ENCODE peak calls at places on chromosomes 2 and 18, in four cellular contexts. One of them, this sample, is unnamed.
A peak's percentile ranks its signal among the peaks of the same experiment; 100 is the strongest.

GRCh38 chr18:12744103-12744502 is 41.3 kb downstream of the PSMG2 start:
- DNase-seq in progenitor cell of endocrine pancreas: no peak
- DNase-seq in A549: peak; percentile 69
- DNase-seq in H9: no peak
- DNase-seq in this sample: no peak

GRCh38 chr2:227148106-227148505 is 15.9 kb downstream of the COL4A4 start:
- DNase-seq in progenitor cell of endocrine pancreas: no peak
- DNase-seq in A549: no peak
- DNase-seq in H9: no peak
- DNase-seq in this sample: no peak

GRCh38 chr2:147910990-147911473 is 66.2 kb downstream of the ACVR2A start:
- DNase-seq in progenitor cell of endocrine pancreas: no peak
- DNase-seq in A549: peak; percentile 61
- DNase-seq in H9: no peak
- DNase-seq in this sample: peak; percentile 28

GRCh38 chr2:241351640-241352031 is 4.4 kb upstream of the FARP2 start:
- DNase-seq in progenitor cell of endocrine pancreas: no peak
- DNase-seq in A549: peak; percentile 64
- DNase-seq in H9: no peak
- DNase-seq in this sample: no peak

GRCh38 chr2:105324732-105325131 is 4.8 kb downstream of the TGFBRAP1 start:
- DNase-seq in progenitor cell of endocrine pancreas: no peak
- DNase-seq in A549: no peak
- DNase-seq in H9: no peak
- DNase-seq in this sample: no peak

GRCh38 chr2:126906781-126907180 is 8.1 kb downstream of the TEX51 start:
- DNase-seq in progenitor cell of endocrine pancreas: no peak
- DNase-seq in A549: no peak
- DNase-seq in H9: peak; percentile 16
- DNase-seq in this sample: no peak

GRCh38 chr2:38174646-38175096 is 98.7 kb upstream of the CYP1B1 start:
- DNase-seq in progenitor cell of endocrine pancreas: no peak
- DNase-seq in A549: no peak
- DNase-seq in H9: no peak
- DNase-seq in this sample: no peak

GRCh38 chr2:39487398-39488250 is 50.5 kb upstream of the MAP4K3 start:
- DNase-seq in progenitor cell of endocrine pancreas: no peak
- DNase-seq in A549: peak; percentile 52
- DNase-seq in H9: no peak
- DNase-seq in this sample: no peak

DNA sequence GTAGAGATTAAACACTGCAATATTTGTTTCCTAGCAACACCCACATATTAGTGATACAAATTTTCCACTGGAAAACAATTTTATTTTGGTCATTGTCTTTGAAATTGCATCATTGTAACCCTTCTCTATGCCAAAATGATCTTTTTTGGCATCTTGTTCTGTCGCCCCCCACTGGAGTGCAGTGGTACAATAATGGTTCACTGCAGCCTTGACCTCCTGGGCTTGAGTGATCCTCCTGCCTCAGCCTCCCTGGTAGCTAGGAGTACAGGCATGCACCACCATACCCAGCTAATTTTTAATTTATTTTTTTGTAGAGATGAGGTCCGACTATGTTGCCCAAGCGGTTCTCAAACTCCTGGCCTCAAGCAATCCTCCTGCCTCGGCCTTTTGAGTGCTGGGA is 117.4 kb downstream of the PIK3C3 start:
- DNase-seq in progenitor cell of endocrine pancreas: no peak
- DNase-seq in A549: no peak
- DNase-seq in H9: no peak
- DNase-seq in this sample: no peak
- TF ChIP-seq CTCF in progenitor cell of endocrine pancreas: no peak
- TF ChIP-seq CTCF in A549: no peak
- TF ChIP-seq CTCF in H9: peak; percentile 48
- TF ChIP-seq CTCF in this sample: no peak

DNA sequence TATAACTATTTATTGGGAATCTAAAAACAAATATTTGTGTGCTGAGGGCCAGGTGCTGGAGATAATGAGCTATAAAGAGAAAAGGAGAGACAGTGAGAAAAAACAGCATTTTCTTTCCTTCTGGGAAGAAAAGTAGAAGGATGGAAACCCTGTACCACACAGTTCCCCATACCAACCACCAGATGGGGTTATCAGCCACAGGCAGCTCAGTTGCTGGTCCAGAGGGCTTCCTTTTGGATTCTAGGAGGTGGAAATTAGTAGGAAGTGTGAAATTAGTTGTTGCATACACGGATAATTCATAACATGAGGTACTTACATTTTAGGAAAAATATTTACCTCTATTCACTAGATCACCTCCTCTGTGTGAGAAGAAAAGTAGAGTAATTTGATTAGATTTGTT is 237.0 kb upstream of the FOSL2 start:
- DNase-seq in progenitor cell of endocrine pancreas: no peak
- DNase-seq in A549: peak; percentile 70
- DNase-seq in H9: no peak
- DNase-seq in this sample: no peak
- TF ChIP-seq CTCF in progenitor cell of endocrine pancreas: peak; percentile 87
- TF ChIP-seq CTCF in A549: peak; percentile 45
- TF ChIP-seq CTCF in H9: peak; percentile 98
- TF ChIP-seq CTCF in this sample: peak; percentile 73

DNA sequence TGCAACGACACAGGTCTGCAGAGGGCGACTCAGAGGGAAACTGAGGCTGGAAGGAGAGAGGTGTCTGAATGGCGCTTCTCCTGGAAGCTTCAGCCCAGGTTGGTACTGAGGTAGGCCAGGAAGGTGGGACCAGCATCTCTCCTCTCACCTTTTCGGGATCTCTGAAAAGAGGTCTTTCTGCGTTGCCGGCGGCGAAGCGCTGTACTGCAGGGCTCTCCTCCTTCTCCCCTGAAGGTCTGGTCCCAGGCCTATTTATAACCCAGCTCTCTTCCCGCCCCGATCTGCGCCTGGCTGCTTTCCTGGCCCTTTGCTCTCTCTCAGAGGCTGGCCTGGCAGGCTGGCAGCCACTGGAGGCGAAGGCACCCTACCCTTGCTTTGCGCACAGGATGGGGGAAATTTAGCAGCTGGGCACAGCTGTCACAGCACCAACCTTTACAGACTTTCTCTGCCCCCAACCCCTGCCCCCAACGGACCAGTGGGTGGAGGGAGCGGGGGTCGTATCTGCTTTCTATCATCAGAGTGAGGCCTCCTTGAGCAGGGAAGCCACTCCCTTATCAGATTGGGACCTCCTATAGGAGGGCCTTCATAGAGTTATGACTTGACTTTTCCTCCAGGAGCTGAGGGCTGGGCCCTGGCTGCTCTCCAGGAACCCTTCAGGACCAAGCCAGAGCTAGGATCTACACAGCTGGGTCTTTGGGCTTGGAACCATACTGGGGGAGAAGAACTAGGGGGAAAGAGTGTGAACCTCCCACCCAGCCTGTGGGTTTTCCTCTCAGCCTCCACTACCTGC is 1.1 kb downstream of the DYSF start:
- DNase-seq in progenitor cell of endocrine pancreas: no peak
- DNase-seq in A549: no peak
- DNase-seq in H9: peak; percentile 61
- DNase-seq in this sample: no peak
- TF ChIP-seq CTCF in progenitor cell of endocrine pancreas: no peak
- TF ChIP-seq CTCF in A549: no peak
- TF ChIP-seq CTCF in H9: peak; percentile 26
- TF ChIP-seq CTCF in this sample: no peak

GRCh38 chr2:175169191-175169590 is 1.2 kb upstream of the ATF2 start:
- DNase-seq in progenitor cell of endocrine pancreas: no peak
- DNase-seq in A549: no peak
- DNase-seq in H9: no peak
- DNase-seq in this sample: no peak
- TF ChIP-seq CTCF in progenitor cell of endocrine pancreas: no peak
- TF ChIP-seq CTCF in A549: no peak
- TF ChIP-seq CTCF in H9: no peak
- TF ChIP-seq CTCF in this sample: no peak

DNA sequence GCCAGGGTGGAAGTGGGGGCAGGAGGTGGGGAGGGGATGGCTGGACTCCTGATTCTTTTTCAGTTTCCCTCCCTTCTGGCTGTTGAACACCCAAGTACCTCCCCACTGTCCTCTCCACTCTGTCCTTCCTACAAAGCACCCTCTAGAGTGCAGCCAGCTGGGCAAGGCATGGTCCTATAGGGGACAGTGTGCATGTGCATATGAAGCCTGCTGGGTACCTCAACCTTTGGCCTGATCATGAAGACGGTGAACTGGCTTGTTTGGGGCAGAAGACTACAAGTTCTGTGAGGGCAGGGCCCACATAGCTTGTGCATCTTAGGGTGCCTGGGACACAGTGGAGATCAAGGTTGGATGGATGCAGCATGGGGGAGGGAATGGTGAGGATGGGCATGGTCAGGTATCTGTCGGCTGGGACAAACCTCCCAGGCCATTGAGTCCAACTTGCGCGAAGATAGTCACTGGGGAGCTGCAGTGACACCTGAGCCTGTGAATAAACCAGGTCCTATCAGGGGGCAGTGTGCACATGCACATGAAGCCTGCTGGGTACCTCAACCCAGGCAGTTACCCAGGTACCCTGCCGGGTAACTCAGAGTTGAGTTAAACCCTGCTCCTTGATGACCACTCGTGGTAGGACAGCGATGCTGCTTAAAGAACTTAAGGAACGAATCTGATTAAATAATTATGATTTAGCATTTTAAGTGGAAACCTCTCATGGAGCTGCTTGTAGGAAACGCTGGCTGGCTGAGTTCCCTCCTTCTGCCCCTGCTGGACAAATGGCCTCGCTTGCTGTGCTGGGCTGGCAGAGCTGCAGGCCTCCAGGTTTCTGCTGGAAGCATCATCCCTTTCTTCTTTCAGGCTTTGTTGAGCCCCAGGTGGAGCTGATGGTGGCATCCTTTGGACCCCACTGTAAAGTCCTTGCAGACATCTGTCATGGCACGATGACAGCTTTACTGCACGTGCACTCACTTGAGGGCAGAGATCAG is 84.0 kb downstream of the POLR1A start:
- DNase-seq in progenitor cell of endocrine pancreas: no peak
- DNase-seq in A549: no peak
- DNase-seq in H9: no peak
- DNase-seq in this sample: no peak
- TF ChIP-seq CTCF in progenitor cell of endocrine pancreas: no peak
- TF ChIP-seq CTCF in A549: no peak
- TF ChIP-seq CTCF in H9: peak; percentile 27
- TF ChIP-seq CTCF in this sample: no peak

This sample was measured in neural crest cell.